ENCODE peak calls at places on chromosomes 6 and 20, in four cellular contexts. R is upper lobe of right lung, H is H1, P is lung. V is an unnamed sample.

GRCh38 chr6:42898891-42899361 is 16.9 kb upstream of the PTCRA start:
- DNase-seq in R (no peak), H (no peak), P (peak), V (peak)

GRCh38 chr20:53889411-53890148 is 180.8 kb downstream of the BCAS1 start:
- DNase-seq in R (no peak), H (no peak), P (no peak), V (no peak)

GRCh38 chr20:36819662-36820061 is 46.1 kb upstream of the DSN1 start:
- DNase-seq in R (no peak), H (no peak), P (no peak), V (no peak)

GRCh38 chr20:32536861-32537656 is 48.1 kb downstream of the NOL4L start:
- DNase-seq in R (peak), H (no peak), P (peak), V (peak)

GRCh38 chr6:17580518-17581048 is 19.5 kb upstream of the FAM8A1 start:
- DNase-seq in R (peak), H (no peak), P (peak), V (no peak)

GRCh38 chr6:19988555-19988954 is 151.4 kb downstream of the ID4 start:
- DNase-seq in R (no peak), H (no peak), P (no peak), V (no peak)

GRCh38 chr20:58384821-58385220 is 4.2 kb upstream of the VAPB start:
- DNase-seq in R (no peak), H (no peak), P (no peak), V (no peak)

GRCh38 chr20:22716824-22717351 is 132.5 kb upstream of the FOXA2 start:
- DNase-seq in R (peak), H (no peak), P (peak), V (no peak)

GRCh38 chr20:60046011-60046413 is 87.8 kb downstream of the CDH26 start:
- DNase-seq in R (no peak), H (no peak), P (no peak), V (no peak)

GRCh38 chr20:51457281-51457932 is 85.1 kb downstream of the NFATC2 start:
- DNase-seq in R (no peak), H (no peak), P (no peak), V (no peak)

GRCh38 chr6:7938562-7939185 is 28.1 kb upstream of the TXNDC5 start:
- DNase-seq in R (no peak), H (no peak), P (no peak), V (no peak)

GRCh38 chr6:155832596-155832995 is 377.0 kb upstream of the NOX3 start:
- DNase-seq in R (no peak), H (peak), P (no peak), V (no peak)

GRCh38 chr20:59780494-59781185 is 152.8 kb downstream of the SYCP2 start:
- DNase-seq in R (no peak), H (no peak), P (no peak), V (no peak)